ENCODE peak calls at places on chromosome 3, in seven cellular contexts. W is lung, Y is left ventricle myocardium inferior, D is heart left ventricle, X is AG09309, M is GM06990, K is cardiac fibroblast. E is an unnamed sample.

GRCh38 chr3:46565607-46566039 is 479 bp downstream of the LRRC2 start:
- DNase-seq in K (no peak), D (peak; percentile 74), Y (peak; percentile 63), X (no peak), M (no peak), W (no peak), E (peak; percentile 33)

GRCh38 chr3:33437556-33438283 is 2.5 kb downstream of the UBP1 start:
- DNase-seq in K (peak; percentile 71), X (no peak), D (no peak), W (peak; percentile 49), Y (peak; percentile 20), M (no peak), E (peak; percentile 11)

GRCh38 chr3:39112535-39112934 is 5.1 kb downstream of the TTC21A start:
- DNase-seq in Y (no peak), D (no peak), M (no peak), X (no peak), W (no peak), K (no peak), E (no peak)

GRCh38 chr3:54550216-54550977 is 377.5 kb downstream of the LRTM1 start:
- DNase-seq in Y (no peak), K (no peak), X (no peak), M (no peak), W (no peak), D (no peak), E (no peak)

GRCh38 chr3:3209057-3209456 is 29.6 kb upstream of the CRBN start:
- DNase-seq in W (no peak), Y (no peak), X (no peak), M (no peak), D (no peak), K (no peak), E (no peak)

GRCh38 chr3:113261996-113262665 is 50.8 kb downstream of the BOC start:
- DNase-seq in Y (no peak), X (no peak), K (no peak), M (no peak), D (no peak), W (no peak), E (no peak)

GRCh38 chr3:141225939-141226338 is 5.7 kb upstream of the PXYLP1 start:
- DNase-seq in D (no peak), M (no peak), X (no peak), W (no peak), Y (no peak), K (no peak), E (no peak)

GRCh38 chr3:125440559-125440955 is 65.4 kb upstream of the ZNF148 start:
- DNase-seq in M (no peak), Y (no peak), K (no peak), D (no peak), W (peak; percentile 35), X (no peak), E (no peak)

GRCh38 chr3:133676336-133677118 is 14.8 kb upstream of the TOPBP1 start:
- DNase-seq in K (no peak), M (no peak), Y (no peak), D (no peak), W (no peak), X (no peak), E (no peak)

GRCh38 chr3:183777016-183777618 is 48.3 kb downstream of the MAP6D1 start:
- DNase-seq in W (no peak), K (no peak), D (no peak), M (no peak), X (no peak), Y (no peak), E (no peak)

GRCh38 chr3:32009101-32009500 is 27.6 kb downstream of the ZNF860 start:
- DNase-seq in D (no peak), M (no peak), K (peak; percentile 50), X (no peak), W (no peak), Y (no peak), E (no peak)

GRCh38 chr3:152254031-152254430 is 14.7 kb upstream of the MBNL1 start:
- DNase-seq in K (no peak), X (no peak), D (no peak), M (no peak), Y (no peak), W (no peak), E (no peak)

GRCh38 chr3:71707600-71707999 is 17.6 kb downstream of the EIF4E3 start:
- DNase-seq in Y (no peak), D (no peak), M (no peak), K (no peak), W (no peak), X (no peak), E (no peak)

GRCh38 chr3:72492240-72492639 is 356.0 kb downstream of the SHQ1 start:
- DNase-seq in X (peak; percentile 86), D (peak; percentile 68), Y (peak; percentile 79), K (peak; percentile 95), W (peak; percentile 51), M (no peak), E (no peak)

DNA sequence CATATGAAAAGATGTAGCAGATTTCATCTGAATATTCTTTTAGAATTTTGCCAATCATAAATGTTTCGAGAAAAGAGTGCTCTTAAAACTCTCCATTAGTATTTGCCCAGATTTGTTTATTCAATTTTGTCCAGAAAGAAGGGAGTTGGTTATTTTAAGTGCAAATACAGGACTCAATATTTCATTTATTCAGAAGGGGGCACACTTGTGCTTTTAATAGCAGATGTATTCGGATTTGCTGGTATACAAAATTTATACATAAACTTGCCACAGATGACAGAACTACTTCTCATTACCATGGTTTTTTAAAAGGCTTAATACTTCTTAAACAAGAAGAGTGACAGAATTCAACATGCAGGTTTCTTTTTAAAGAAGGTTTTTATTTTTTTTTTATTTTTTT is 69.8 kb upstream of the GRM7 start:
- DNase-seq in M (no peak), D (no peak), W (no peak), Y (no peak), K (peak; percentile 10), X (no peak), E (no peak)
- TF ChIP-seq CTCF in M (no peak), D (no peak), W (no peak), Y (no peak), K (no peak), X (peak; percentile 8), E (no peak)

DNA sequence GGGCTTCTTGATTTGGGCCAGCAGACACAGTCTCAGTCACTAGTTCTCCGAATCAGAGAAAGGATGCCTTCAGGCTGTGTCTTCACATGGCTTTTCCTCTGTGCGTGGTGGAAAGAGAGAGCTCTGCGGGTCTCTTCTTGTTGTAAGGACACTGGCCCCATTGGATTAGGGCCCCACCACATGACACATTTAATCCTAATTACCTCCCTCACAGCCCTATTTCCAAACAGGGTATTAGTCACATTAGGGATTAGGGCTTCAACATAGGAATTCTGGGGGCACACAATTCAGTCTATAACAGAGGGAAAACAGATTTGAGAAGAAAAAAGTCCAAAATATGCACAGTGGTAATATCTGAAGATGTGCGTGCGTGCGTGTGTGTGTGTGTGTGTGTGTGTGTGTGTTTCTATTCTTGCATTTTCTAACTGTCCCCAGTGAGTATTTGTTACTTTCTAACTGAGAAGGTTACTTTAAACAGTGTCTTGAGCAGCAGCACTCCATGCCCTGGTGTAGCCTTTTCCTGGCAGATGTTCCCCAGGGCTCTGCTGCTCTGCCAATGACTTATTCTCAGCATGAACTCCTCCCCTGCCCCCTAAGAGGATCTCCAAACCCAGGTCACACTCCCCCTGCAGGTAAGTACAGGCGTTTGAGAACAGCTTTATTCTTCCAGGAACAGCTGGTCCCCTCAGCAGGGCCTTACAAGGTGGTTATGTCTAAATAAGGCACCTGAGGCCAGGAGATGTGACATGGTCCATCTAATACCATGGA is 72.9 kb downstream of the RPL39L start:
- DNase-seq in K (peak; percentile 49), D (no peak), W (no peak), X (no peak), M (peak; percentile 60), Y (no peak), E (peak; percentile 12)
- TF ChIP-seq CTCF in K (peak; percentile 28), D (peak; percentile 45), W (no peak), X (peak; percentile 10), M (peak; percentile 74), Y (peak; percentile 51), E (peak; percentile 13)

GRCh38 chr3:119529883-119530282 is 29.5 kb downstream of the CD80 start:
- DNase-seq in Y (no peak), X (peak; percentile 74), D (no peak), K (peak; percentile 58), M (no peak), W (no peak), E (no peak)

GRCh38 chr3:119530418-119530817 is 29.0 kb downstream of the CD80 start:
- DNase-seq in W (no peak), K (no peak), X (no peak), D (no peak), Y (no peak), M (no peak), E (no peak)

GRCh38 chr3:119527731-119528130 is 29.4 kb downstream of the TIMMDC1 start:
- DNase-seq in X (no peak), W (no peak), K (no peak), D (no peak), M (no peak), Y (no peak), E (no peak)

DNA sequence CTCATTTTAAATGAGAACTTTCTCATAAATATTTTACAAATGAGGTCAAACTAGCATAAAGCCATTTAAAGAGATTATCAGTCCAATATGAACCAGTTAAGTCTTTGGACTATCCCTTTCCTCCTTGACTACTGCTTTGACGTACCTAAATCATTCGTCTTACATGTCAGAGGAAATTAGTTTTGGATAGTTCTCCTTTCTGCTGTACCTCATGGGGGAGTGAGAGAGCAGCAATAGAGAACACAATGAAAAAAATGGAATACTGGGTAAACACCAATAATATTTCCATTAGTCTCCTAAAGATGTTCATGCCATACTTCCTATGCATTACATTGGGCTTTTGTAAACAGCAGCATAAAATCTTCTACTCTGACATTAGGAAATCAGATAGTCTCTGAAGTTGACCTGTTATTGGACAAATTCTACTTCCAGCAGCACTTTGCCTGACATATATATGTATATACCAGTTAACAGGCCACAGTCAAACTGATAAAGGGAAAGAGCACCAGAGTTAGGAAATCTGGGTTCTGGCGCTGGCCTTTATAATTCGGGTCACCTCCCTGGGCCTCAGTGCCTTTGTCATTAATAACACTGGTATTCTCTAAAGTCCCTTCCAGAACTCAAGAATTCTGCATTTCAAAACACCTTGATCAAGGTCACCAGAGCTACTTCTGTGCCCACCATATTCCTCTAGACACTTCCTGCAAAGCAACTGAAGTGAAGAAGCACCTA is 26.8 kb downstream of the TIMMDC1 start:
- DNase-seq in D (no peak), M (no peak), Y (no peak), K (peak; percentile 43), X (no peak), W (no peak), E (no peak)
- TF ChIP-seq CTCF in D (peak; percentile 69), M (peak; percentile 20), Y (peak; percentile 59), K (peak; percentile 40), X (peak; percentile 49), W (peak; percentile 9), E (no peak)

GRCh38 chr3:174329321-174329720 is 529.8 kb upstream of the NAALADL2 start:
- DNase-seq in M (no peak), X (peak; percentile 63), K (peak; percentile 73), Y (no peak), D (no peak), W (no peak), E (no peak)

GRCh38 chr3:174322789-174323188 is 536.3 kb upstream of the NAALADL2 start:
- DNase-seq in X (no peak), M (no peak), Y (no peak), D (no peak), W (no peak), K (no peak), E (no peak)

GRCh38 chr3:174330303-174330702 is 528.8 kb upstream of the NAALADL2 start:
- DNase-seq in M (no peak), X (peak; percentile 81), K (peak; percentile 74), W (no peak), Y (no peak), D (no peak), E (no peak)

GRCh38 chr3:174321549-174321948 is 537.6 kb upstream of the NAALADL2 start:
- DNase-seq in D (no peak), K (no peak), M (no peak), X (no peak), Y (no peak), W (no peak), E (no peak)

GRCh38 chr3:174325834-174326705 is 533.1 kb upstream of the NAALADL2 start:
- DNase-seq in X (peak; percentile 89), Y (no peak), D (no peak), W (no peak), M (no peak), K (peak; percentile 39), E (no peak)
- TF ChIP-seq CTCF in X (peak; percentile 35), Y (no peak), D (no peak), W (no peak), M (no peak), K (no peak), E (no peak)

E was measured in nephron progenitor cell.